ENCODE peak calls at places on chromosomes 4 and X, in five cellular contexts. One of them, this sample, is unnamed.

GRCh38 chrX:39757971-39758370 is 339.8 kb downstream of the BCOR start:
- DNase-seq in cardiac muscle cell: no peak
- DNase-seq in neural crest cell: no peak
- DNase-seq in smooth muscle cell of the brain vasculature: no peak
- DNase-seq in GM23248: peak
- DNase-seq in this sample: no peak

GRCh38 chrX:104135677-104136076 is 21.1 kb downstream of the SLC25A53 start:
- DNase-seq in smooth muscle cell of the brain vasculature: no peak
- DNase-seq in cardiac muscle cell: no peak
- DNase-seq in GM23248: no peak
- DNase-seq in neural crest cell: no peak
- DNase-seq in this sample: no peak

GRCh38 chr4:149296503-149296902 is 519.1 kb downstream of the IQCM start:
- DNase-seq in smooth muscle cell of the brain vasculature: no peak
- DNase-seq in cardiac muscle cell: peak
- DNase-seq in neural crest cell: no peak
- DNase-seq in GM23248: no peak
- DNase-seq in this sample: no peak

GRCh38 chr4:102759835-102760644 is 728 bp downstream of the MANBA start:
- DNase-seq in neural crest cell: no peak
- DNase-seq in GM23248: peak
- DNase-seq in smooth muscle cell of the brain vasculature: peak
- DNase-seq in cardiac muscle cell: peak
- DNase-seq in this sample: no peak

GRCh38 chr4:168585168-168586091 is 88.6 kb downstream of the PALLD start:
- DNase-seq in cardiac muscle cell: peak
- DNase-seq in neural crest cell: peak
- DNase-seq in GM23248: peak
- DNase-seq in smooth muscle cell of the brain vasculature: no peak
- DNase-seq in this sample: no peak

GRCh38 chr4:137343221-137343620 is 189.1 kb downstream of the PCDH18 start:
- DNase-seq in GM23248: peak
- DNase-seq in smooth muscle cell of the brain vasculature: no peak
- DNase-seq in neural crest cell: no peak
- DNase-seq in cardiac muscle cell: no peak
- DNase-seq in this sample: no peak

GRCh38 chr4:86338989-86339388 is 20.9 kb downstream of the MAPK10 start:
- DNase-seq in cardiac muscle cell: no peak
- DNase-seq in neural crest cell: no peak
- DNase-seq in GM23248: peak
- DNase-seq in smooth muscle cell of the brain vasculature: peak
- DNase-seq in this sample: peak

GRCh38 chrX:132488092-132488749 is 617 bp downstream of the MBNL3 start:
- DNase-seq in cardiac muscle cell: no peak
- DNase-seq in smooth muscle cell of the brain vasculature: no peak
- DNase-seq in neural crest cell: no peak
- DNase-seq in GM23248: peak
- DNase-seq in this sample: no peak

GRCh38 chrX:110045421-110045820 is 42.5 kb downstream of the TMEM164 start:
- DNase-seq in cardiac muscle cell: no peak
- DNase-seq in GM23248: no peak
- DNase-seq in smooth muscle cell of the brain vasculature: no peak
- DNase-seq in neural crest cell: no peak
- DNase-seq in this sample: no peak

GRCh38 chr4:103011378-103012025 is 8.0 kb downstream of the SLC9B1 start:
- DNase-seq in cardiac muscle cell: peak
- DNase-seq in GM23248: peak
- DNase-seq in neural crest cell: no peak
- DNase-seq in smooth muscle cell of the brain vasculature: no peak
- DNase-seq in this sample: peak

GRCh38 chr4:81207793-81208192 is 7.2 kb downstream of the PRKG2 start:
- DNase-seq in neural crest cell: no peak
- DNase-seq in cardiac muscle cell: no peak
- DNase-seq in smooth muscle cell of the brain vasculature: no peak
- DNase-seq in GM23248: peak
- DNase-seq in this sample: no peak

GRCh38 chr4:176622251-176622968 is 170.3 kb downstream of the VEGFC start:
- DNase-seq in neural crest cell: no peak
- DNase-seq in GM23248: peak
- DNase-seq in smooth muscle cell of the brain vasculature: no peak
- DNase-seq in cardiac muscle cell: no peak
- DNase-seq in this sample: no peak

GRCh38 chr4:138952405-138952804 is 63.2 kb upstream of the NOCT start:
- DNase-seq in smooth muscle cell of the brain vasculature: no peak
- DNase-seq in GM23248: peak
- DNase-seq in neural crest cell: no peak
- DNase-seq in cardiac muscle cell: no peak
- DNase-seq in this sample: no peak

GRCh38 chrX:40307871-40308270 is 210.1 kb upstream of the BCOR start:
- DNase-seq in smooth muscle cell of the brain vasculature: no peak
- DNase-seq in neural crest cell: no peak
- DNase-seq in GM23248: no peak
- DNase-seq in cardiac muscle cell: no peak
- DNase-seq in this sample: no peak

GRCh38 chr4:147589586-147589985 is 27.6 kb upstream of the TMEM184C start:
- DNase-seq in GM23248: peak
- DNase-seq in neural crest cell: no peak
- DNase-seq in cardiac muscle cell: no peak
- DNase-seq in smooth muscle cell of the brain vasculature: peak
- DNase-seq in this sample: no peak

GRCh38 chrX:24242649-24243556 is 71.0 kb downstream of the SUPT20HL2 start:
- DNase-seq in GM23248: peak
- DNase-seq in neural crest cell: no peak
- DNase-seq in cardiac muscle cell: no peak
- DNase-seq in smooth muscle cell of the brain vasculature: peak
- DNase-seq in this sample: no peak

GRCh38 chr4:102569200-102569599 is 68.0 kb downstream of the NFKB1 start:
- DNase-seq in smooth muscle cell of the brain vasculature: no peak
- DNase-seq in neural crest cell: no peak
- DNase-seq in GM23248: peak
- DNase-seq in cardiac muscle cell: no peak
- DNase-seq in this sample: no peak

GRCh38 chrX:12701625-12702024 is 89.6 kb upstream of the PRPS2 start:
- DNase-seq in smooth muscle cell of the brain vasculature: no peak
- DNase-seq in cardiac muscle cell: peak
- DNase-seq in neural crest cell: peak
- DNase-seq in GM23248: peak
- DNase-seq in this sample: peak

GRCh38 chr4:164408831-164409230 is 345.1 kb upstream of the SMIM31 start:
- DNase-seq in smooth muscle cell of the brain vasculature: no peak
- DNase-seq in cardiac muscle cell: no peak
- DNase-seq in neural crest cell: no peak
- DNase-seq in GM23248: no peak
- DNase-seq in this sample: no peak

GRCh38 chr4:41144812-41145211 is 69.5 kb downstream of the APBB2 start:
- DNase-seq in cardiac muscle cell: no peak
- DNase-seq in GM23248: peak
- DNase-seq in neural crest cell: no peak
- DNase-seq in smooth muscle cell of the brain vasculature: no peak
- DNase-seq in this sample: no peak

GRCh38 chr4:1061747-1062146 is 50.3 kb downstream of the FGFRL1 start:
- DNase-seq in GM23248: no peak
- DNase-seq in neural crest cell: no peak
- DNase-seq in smooth muscle cell of the brain vasculature: no peak
- DNase-seq in cardiac muscle cell: no peak
- DNase-seq in this sample: no peak

GRCh38 chrX:30312858-30313257 is 3.7 kb upstream of the NR0B1 start:
- DNase-seq in cardiac muscle cell: no peak
- DNase-seq in smooth muscle cell of the brain vasculature: no peak
- DNase-seq in GM23248: no peak
- DNase-seq in neural crest cell: no peak
- DNase-seq in this sample: no peak

GRCh38 chr4:153499005-153499404 is 32.8 kb downstream of the TMEM131L start:
- DNase-seq in neural crest cell: no peak
- DNase-seq in GM23248: no peak
- DNase-seq in smooth muscle cell of the brain vasculature: no peak
- DNase-seq in cardiac muscle cell: no peak
- DNase-seq in this sample: no peak

GRCh38 chrX:17164936-17165335 is 210.1 kb upstream of the NHS start:
- DNase-seq in cardiac muscle cell: no peak
- DNase-seq in neural crest cell: no peak
- DNase-seq in smooth muscle cell of the brain vasculature: no peak
- DNase-seq in GM23248: no peak
- DNase-seq in this sample: no peak